ENCODE peak calls at places on chromosomes 5 and 9, in eight cellular contexts. U is sciatic nerve; R is stimulated activated CD4-positive, alpha-beta T cell treated with anti-CD3 and anti-CD28 coated beads, Interleukin-2, amount 100 ng/mL, for 48 hours; G is endothelial cell; M is DMS 273 treated with DMSO at 0.1 percent for 48 hours; C is fibroblast of the conjunctiva; H is activated CD4-positive, alpha-beta T cell treated with anti-CD3 and anti-CD28 coated beads, Interleukin-2, amount 10 ng/mL, durations not matched to agents 7 days and 5 days; E is epithelial cell of esophagus. Q is an unnamed sample.

GRCh38 chr5:142235050-142235797 is 89.6 kb downstream of the SPRY4 start:
- DNase-seq in U (no peak), R (no peak), G (peak), M (no peak), C (no peak), H (no peak), E (peak), Q (no peak)

GRCh38 chr5:64229163-64229774 is 63.6 kb downstream of the RNF180 start:
- DNase-seq in U (no peak), R (no peak), G (no peak), M (peak), C (peak), H (no peak), E (peak), Q (peak)

GRCh38 chr9:121984726-121985402 is 108.2 kb downstream of the TTLL11 start:
- DNase-seq in U (no peak), R (no peak), G (no peak), M (no peak), C (peak), H (no peak), E (peak), Q (peak)

GRCh38 chr5:113489299-113489698 is 1.0 kb upstream of the MCC start:
- DNase-seq in U (no peak), R (no peak), G (no peak), M (no peak), C (peak), H (peak), E (peak), Q (peak)

GRCh38 chr5:134133213-134133994 is 18.9 kb downstream of the TCF7 start:
- DNase-seq in U (peak), R (no peak), G (no peak), M (no peak), C (no peak), H (no peak), E (no peak), Q (no peak)

GRCh38 chr9:19028835-19029451 is 4.1 kb downstream of the SAXO1 start:
- DNase-seq in U (no peak), R (peak), G (peak), M (peak), C (peak), H (peak), E (peak), Q (peak)

GRCh38 chr5:82735160-82735789 is 341.9 kb downstream of the TMEM167A start:
- DNase-seq in U (no peak), R (no peak), G (no peak), M (no peak), C (no peak), H (no peak), E (peak), Q (no peak)

GRCh38 chr9:83986765-83987401 is 6.3 kb downstream of the RMI1 start:
- DNase-seq in U (no peak), R (no peak), G (no peak), M (no peak), C (no peak), H (no peak), E (peak), Q (no peak)

GRCh38 chr9:36443581-36443980 is 43.5 kb upstream of the RNF38 start:
- DNase-seq in U (no peak), R (no peak), G (no peak), M (no peak), C (no peak), H (no peak), E (peak), Q (no peak)

GRCh38 chr5:52800394-52801213 is 12.9 kb downstream of the ITGA1 start:
- DNase-seq in U (peak), R (peak), G (peak), M (no peak), C (no peak), H (peak), E (peak), Q (no peak)

GRCh38 chr9:133057006-133057405 is 4.8 kb upstream of the CEL start:
- DNase-seq in U (no peak), R (no peak), G (no peak), M (no peak), C (no peak), H (peak), E (no peak), Q (no peak)

GRCh38 chr5:162436055-162436454 is 368.5 kb downstream of the GABRG2 start:
- DNase-seq in U (no peak), R (no peak), G (no peak), M (no peak), C (no peak), H (no peak), E (no peak), Q (no peak)

GRCh38 chr9:92295240-92295790 is 1.8 kb upstream of the IARS1 start:
- DNase-seq in U (no peak), R (no peak), G (no peak), M (no peak), C (no peak), H (no peak), E (no peak), Q (no peak)

GRCh38 chr5:117376748-117377147 is 802.1 kb upstream of the SEMA6A start:
- DNase-seq in U (no peak), R (no peak), G (no peak), M (no peak), C (no peak), H (no peak), E (no peak), Q (no peak)

GRCh38 chr9:85647571-85647970 is 94.2 kb downstream of the AGTPBP1 start:
- DNase-seq in U (no peak), R (no peak), G (no peak), M (no peak), C (no peak), H (no peak), E (no peak), Q (no peak)

GRCh38 chr9:14433841-14434511 is 120.0 kb upstream of the NFIB start:
- DNase-seq in U (no peak), R (no peak), G (no peak), M (peak), C (peak), H (no peak), E (peak), Q (peak)

GRCh38 chr5:156475831-156476551 is 149.0 kb downstream of the SGCD start:
- DNase-seq in U (peak), R (no peak), G (no peak), M (no peak), C (peak), H (no peak), E (peak), Q (peak)

GRCh38 chr9:38422555-38423245 is 1.6 kb downstream of the IGFBPL1 start:
- DNase-seq in U (no peak), R (no peak), G (no peak), M (no peak), C (no peak), H (no peak), E (no peak), Q (no peak)

GRCh38 chr5:124057161-124057814 is 545.3 kb downstream of the CSNK1G3 start:
- DNase-seq in U (no peak), R (no peak), G (no peak), M (no peak), C (no peak), H (no peak), E (peak), Q (no peak)